ENCODE peak calls at places on chromosomes 1 and 21, in five cellular contexts. Y is choroid plexus epithelial cell, Z is tibial nerve, X is dorsolateral prefrontal cortex, F is AG04449. U is an unnamed sample.

GRCh38 chr1:6423321-6423999 is 1.1 kb upstream of the ESPN start:
- DNase-seq in Y (peak), Z (no peak), X (no peak), F (no peak), U (no peak)

GRCh38 chr1:62687421-62687902 is 724 bp downstream of the DOCK7 start:
- DNase-seq in Y (peak), Z (no peak), X (no peak), F (no peak), U (no peak)

GRCh38 chr1:227913969-227914791 is 33.6 kb downstream of the WNT9A start:
- DNase-seq in Y (peak), Z (no peak), X (no peak), F (no peak), U (no peak)

GRCh38 chr1:101311146-101311892 is 74.5 kb downstream of the S1PR1 start:
- DNase-seq in Y (no peak), Z (no peak), X (no peak), F (no peak), U (no peak)

GRCh38 chr1:234955107-234955731 is 173.4 kb downstream of the TOMM20 start:
- DNase-seq in Y (peak), Z (no peak), X (no peak), F (no peak), U (no peak)

GRCh38 chr1:233639611-233640010 is 25.7 kb downstream of the KCNK1 start:
- DNase-seq in Y (peak), Z (no peak), X (no peak), F (no peak), U (no peak)

GRCh38 chr1:99180343-99180808 is 83.9 kb upstream of the PLPPR4 start:
- DNase-seq in Y (peak), Z (peak), X (peak), F (no peak), U (no peak)

GRCh38 chr21:34722684-34723300 is 54.0 kb downstream of the CLIC6 start:
- DNase-seq in Y (no peak), Z (no peak), X (no peak), F (no peak), U (no peak)

GRCh38 chr1:47710075-47711071 is 272.5 kb downstream of the FOXD2 start:
- DNase-seq in Y (peak), Z (peak), X (peak), F (no peak), U (peak)

GRCh38 chr1:172818841-172819527 is 160.1 kb downstream of the FASLG start:
- DNase-seq in Y (no peak), Z (no peak), X (no peak), F (no peak), U (no peak)

GRCh38 chr21:44865561-44866280 is 7.8 kb downstream of the PTTG1IP start:
- DNase-seq in Y (no peak), Z (no peak), X (no peak), F (no peak), U (no peak)

GRCh38 chr1:16677552-16678423 is 11.0 kb upstream of the RNU1-3 start:
- DNase-seq in Y (peak), Z (no peak), X (no peak), F (peak), U (no peak)

GRCh38 chr21:43663033-43663432 is 3.7 kb downstream of the RRP1B start:
- DNase-seq in Y (no peak), Z (no peak), X (no peak), F (no peak), U (no peak)

GRCh38 chr1:42176902-42177519 is 12.5 kb upstream of the GUCA2A start:
- DNase-seq in Y (peak), Z (no peak), X (no peak), F (no peak), U (no peak)

GRCh38 chr1:221117548-221117951 is 238.3 kb downstream of the HLX start:
- DNase-seq in Y (peak), Z (no peak), X (no peak), F (no peak), U (no peak)

GRCh38 chr1:39387452-39387851 is 104.0 kb upstream of the BMP8A start:
- DNase-seq in Y (peak), Z (no peak), X (no peak), F (peak), U (no peak)

GRCh38 chr1:225544924-225545323 is 108.0 kb downstream of the ENAH start:
- DNase-seq in Y (no peak), Z (no peak), X (no peak), F (no peak), U (no peak)

GRCh38 chr1:33306561-33307493 is 14.1 kb downstream of the A3GALT2 start:
- DNase-seq in Y (no peak), Z (no peak), X (peak), F (no peak), U (no peak)

GRCh38 chr1:52697795-52698674 is at the start of gene COA7:
- DNase-seq in Y (peak), Z (peak), X (peak), F (no peak), U (peak)

GRCh38 chr1:183806086-183806485 is 1.2 kb downstream of the RGL1 start:
- DNase-seq in Y (peak), Z (no peak), X (no peak), F (no peak), U (no peak)

GRCh38 chr1:28926629-28927441 is 12.5 kb downstream of the EPB41 start:
- DNase-seq in Y (peak), Z (no peak), X (no peak), F (no peak), U (no peak)

DNA sequence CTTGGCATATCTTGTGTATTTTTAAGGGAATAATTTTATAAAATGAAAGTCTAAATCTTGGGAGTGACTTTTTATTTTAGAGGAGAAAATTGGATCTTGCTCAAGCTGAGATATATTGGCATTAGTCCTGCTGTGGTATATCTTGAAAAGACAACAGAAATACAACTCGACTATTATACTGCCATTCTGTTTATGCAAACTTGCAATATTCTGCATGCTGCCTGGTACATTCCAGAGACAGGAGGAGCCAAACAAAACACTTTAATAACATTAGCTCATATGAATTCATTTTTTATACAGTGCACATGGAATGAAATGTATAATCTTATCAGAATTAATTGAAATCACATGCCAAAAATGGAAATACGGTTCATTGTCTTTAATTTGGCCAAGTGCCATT is 176.0 kb upstream of the NRIP1 start:
- DNase-seq in Y (peak), Z (no peak), X (no peak), F (no peak), U (no peak)
- TF ChIP-seq CTCF in Y (no peak), Z (no peak), X (no peak), F (no peak), U (no peak)

GRCh38 chr1:197076585-197076984 is 9.5 kb upstream of the F13B start:
- DNase-seq in Y (no peak), Z (no peak), X (no peak), F (no peak), U (no peak)
- TF ChIP-seq CTCF in Y (no peak), Z (no peak), X (no peak), F (no peak), U (no peak)

DNA sequence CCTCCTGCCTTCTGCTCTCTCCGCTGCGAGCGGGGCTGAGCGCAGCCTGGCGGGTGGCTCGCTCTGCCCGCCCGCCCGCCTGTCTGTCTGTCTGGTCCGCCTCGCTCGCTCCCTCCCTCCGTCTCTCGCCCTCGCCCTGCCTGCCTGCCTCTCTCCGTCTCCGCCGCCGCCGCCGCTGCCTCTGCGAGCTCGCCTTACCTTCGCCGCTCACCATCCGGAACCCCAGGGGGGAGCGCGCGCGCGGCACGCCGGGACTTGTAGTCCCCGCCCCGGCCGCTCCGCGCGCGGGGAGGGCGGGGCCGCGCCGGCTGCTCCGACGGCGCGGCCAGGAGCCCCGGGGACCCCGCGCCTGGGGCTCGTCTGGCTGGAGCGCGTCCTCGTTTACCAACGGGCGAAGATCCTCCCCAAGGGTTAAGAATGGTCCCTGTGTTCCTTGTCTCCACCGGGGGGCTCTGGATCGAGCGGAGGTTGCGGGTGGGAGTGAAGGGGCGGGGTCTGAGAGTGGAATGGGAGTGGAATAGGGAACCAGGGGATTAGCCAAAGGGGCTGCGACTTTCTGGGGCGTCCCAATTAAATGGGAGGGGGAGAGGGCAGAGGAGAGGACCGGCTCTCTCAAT is at the start of gene AHDC1:
- DNase-seq in Y (peak), Z (peak), X (peak), F (peak), U (peak)
- TF ChIP-seq CTCF in Y (no peak), Z (peak), X (no peak), F (no peak), U (no peak)

GRCh38 chr1:67789551-67789950 is 43.7 kb downstream of the GNG12 start:
- DNase-seq in Y (no peak), Z (no peak), X (no peak), F (no peak), U (no peak)

GRCh38 chr1:67793562-67793961 is 39.7 kb downstream of the GNG12 start:
- DNase-seq in Y (peak), Z (no peak), X (no peak), F (no peak), U (no peak)

GRCh38 chr1:67792756-67793475 is 40.4 kb downstream of the GNG12 start:
- DNase-seq in Y (no peak), Z (no peak), X (no peak), F (no peak), U (no peak)

GRCh38 chr1:67791686-67792475 is 41.4 kb downstream of the GNG12 start:
- DNase-seq in Y (peak), Z (no peak), X (no peak), F (peak), U (no peak)

DNA sequence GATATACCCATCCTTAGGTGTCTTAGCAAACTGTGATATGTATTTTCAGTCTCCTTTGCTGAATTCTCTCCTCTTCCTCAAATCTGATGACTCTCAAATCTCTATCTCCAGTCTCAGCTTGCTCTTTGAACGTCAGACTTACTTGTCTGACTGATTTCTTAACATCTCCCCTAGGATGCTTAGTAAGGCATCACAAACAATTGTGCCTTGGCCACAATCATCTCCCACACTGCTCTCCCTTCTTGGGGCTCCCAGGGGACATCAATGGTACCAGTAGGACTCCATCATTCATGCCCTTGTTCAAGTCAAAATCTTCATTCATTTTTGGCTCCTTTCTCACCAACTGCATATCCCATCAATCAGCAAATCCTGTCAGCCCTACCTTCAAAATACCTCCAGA is 42.0 kb downstream of the GNG12 start:
- DNase-seq in Y (peak), Z (no peak), X (no peak), F (no peak), U (no peak)
- TF ChIP-seq CTCF in Y (no peak), Z (no peak), X (no peak), F (no peak), U (no peak)

GRCh38 chr21:26844258-26845065 is 747 bp downstream of the ADAMTS1 start:
- DNase-seq in Y (peak), Z (peak), X (peak), F (no peak), U (no peak)

GRCh38 chr21:26842300-26842699 is 2.9 kb downstream of the ADAMTS1 start:
- DNase-seq in Y (peak), Z (no peak), X (no peak), F (no peak), U (no peak)

GRCh38 chr21:26843912-26844257 is 1.3 kb downstream of the ADAMTS1 start:
- DNase-seq in Y (peak), Z (no peak), X (no peak), F (no peak), U (peak)

GRCh38 chr21:26845066-26845749 is at the start of gene ADAMTS1:
- DNase-seq in Y (peak), Z (peak), X (peak), F (no peak), U (peak)

DNA sequence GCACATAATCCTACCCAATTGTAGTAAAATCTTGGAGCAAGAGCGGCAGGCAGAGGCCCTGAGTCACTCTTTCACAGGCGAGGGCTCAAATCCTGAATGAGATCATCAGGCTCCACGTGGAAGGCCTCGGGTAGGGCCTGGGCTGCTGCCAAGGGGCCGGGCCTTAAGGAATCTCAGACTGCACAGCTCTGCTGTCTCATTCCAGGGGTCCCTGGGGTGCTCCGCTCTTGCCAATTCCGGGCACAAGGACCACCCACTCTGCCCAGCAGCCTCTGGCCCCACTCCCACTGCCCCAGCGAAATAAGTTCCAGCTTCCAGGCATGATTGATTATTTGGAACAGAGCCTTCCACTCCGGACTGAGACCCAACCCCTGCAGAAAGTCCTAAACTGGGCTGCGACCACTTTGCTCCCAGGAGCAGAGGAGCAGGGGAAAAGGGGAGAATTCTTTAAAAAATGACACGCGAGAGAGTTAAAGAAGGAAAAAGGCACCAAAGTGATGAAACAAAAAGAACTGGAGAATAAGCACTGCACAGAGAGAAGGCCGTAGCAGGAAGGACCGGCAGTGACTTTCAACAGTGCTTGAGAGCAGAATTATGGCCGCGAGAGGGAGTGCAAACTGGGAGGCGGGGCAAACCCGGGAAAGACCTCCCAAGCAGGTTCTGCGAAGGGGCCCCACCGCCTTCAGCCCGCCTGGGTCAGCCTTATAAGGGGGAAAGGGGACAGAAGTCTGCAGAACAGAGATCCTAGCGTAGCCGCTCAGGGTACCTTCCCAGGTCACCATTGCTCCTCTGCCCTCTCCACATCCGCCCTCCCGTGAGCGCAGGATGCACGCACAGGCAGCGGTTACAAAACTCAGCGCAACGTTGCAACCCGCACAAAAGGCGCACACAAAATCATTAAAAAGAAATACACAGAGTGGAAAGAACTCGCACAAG is 2.0 kb downstream of the ADAMTS1 start:
- DNase-seq in Y (peak), Z (peak), X (peak), F (peak), U (no peak)
- TF ChIP-seq CTCF in Y (peak), Z (peak), X (peak), F (peak), U (peak)

DNA sequence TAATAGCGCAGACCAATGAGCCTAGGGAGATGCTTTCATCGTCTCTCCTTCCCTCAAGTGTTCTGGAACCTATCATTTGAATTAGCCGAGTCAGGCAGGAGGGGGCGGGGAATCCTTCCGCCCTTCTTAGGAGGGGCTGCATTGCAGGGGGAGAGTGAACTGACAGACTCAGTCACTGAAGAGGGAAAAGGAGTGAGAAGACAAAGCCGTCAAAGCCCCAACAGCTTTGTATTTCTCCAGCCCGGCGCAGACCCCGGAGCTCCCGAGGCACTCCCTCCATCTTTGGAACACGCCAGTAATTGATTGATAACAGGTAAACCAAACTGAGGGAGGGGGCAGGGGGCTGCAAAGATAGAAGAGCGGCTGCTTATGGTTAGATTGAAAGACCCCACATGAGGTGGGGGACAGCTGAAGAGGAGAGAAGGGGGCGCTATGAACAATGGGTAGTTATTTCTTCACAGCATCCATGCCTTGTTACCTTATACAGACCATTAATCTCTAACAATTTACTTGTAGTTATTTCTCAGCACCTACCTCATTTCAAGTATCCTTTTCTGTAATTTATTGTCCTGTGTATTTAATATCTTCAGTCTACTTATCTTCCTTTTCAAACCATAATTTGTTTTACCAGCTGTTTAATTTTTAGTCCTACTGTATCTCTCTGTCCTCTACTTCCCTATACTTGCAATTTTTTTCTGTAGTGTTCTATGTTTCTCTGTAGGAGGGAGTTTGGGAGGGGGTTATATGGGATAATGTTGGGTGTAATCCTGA is at the start of gene MLLT11:
- DNase-seq in Y (peak), Z (no peak), X (peak), F (peak), U (peak)
- TF ChIP-seq CTCF in Y (no peak), Z (no peak), X (peak), F (no peak), U (peak)

U was measured in D721Med.